ENCODE peak calls at places on chromosome 11, in seven cellular contexts. H is H1, X is GM12892, R is K562, Y is SK-N-SH, N is HepG2, L is GM12878. P is an unnamed sample.

GRCh38 chr11:10550988-10551657 is 10.1 kb upstream of the RNF141 start:
- DNase-seq in Y (no peak), H (no peak), X (no peak), R (no peak), N (peak; percentile 10), L (no peak), P (no peak)

GRCh38 chr11:70265341-70265740 is 5.1 kb upstream of the PPFIA1 start:
- DNase-seq in N (no peak), L (no peak), H (no peak), X (peak; percentile 56), Y (no peak), R (no peak), P (peak; percentile 64)

GRCh38 chr11:133913761-133914160 is 43.0 kb downstream of the IGSF9B start:
- DNase-seq in H (no peak), L (no peak), N (no peak), X (no peak), R (no peak), Y (no peak), P (no peak)

GRCh38 chr11:96333076-96333744 is 9.8 kb downstream of the MAML2 start:
- DNase-seq in N (no peak), X (no peak), L (no peak), R (no peak), Y (no peak), H (no peak), P (no peak)

GRCh38 chr11:65727865-65728264 is 7.3 kb upstream of the RNASEH2C start:
- DNase-seq in H (no peak), N (no peak), X (no peak), R (no peak), L (no peak), Y (no peak), P (no peak)

GRCh38 chr11:528166-528814 is 7.1 kb downstream of the HRAS start:
- DNase-seq in N (no peak), X (no peak), Y (no peak), L (no peak), R (no peak), H (no peak), P (no peak)

GRCh38 chr11:20000393-20001134 is 159.7 kb downstream of the DBX1 start:
- DNase-seq in N (peak; percentile 88), Y (no peak), R (no peak), H (peak; percentile 72), X (no peak), L (no peak), P (no peak)

GRCh38 chr11:17719028-17719939 is at the start of gene MYOD1:
- DNase-seq in Y (peak; percentile 70), H (peak; percentile 68), X (no peak), N (no peak), L (no peak), R (no peak), P (no peak)

GRCh38 chr11:19868281-19868821 is 155.7 kb downstream of the NAV2 start:
- DNase-seq in H (no peak), R (no peak), X (no peak), N (no peak), Y (peak; percentile 31), L (no peak), P (no peak)

GRCh38 chr11:106322111-106322510 is 244.6 kb downstream of the AASDHPPT start:
- DNase-seq in H (no peak), X (no peak), Y (no peak), L (no peak), R (no peak), N (no peak), P (no peak)

GRCh38 chr11:64859542-64860414 is 15.3 kb upstream of the CDC42BPG start:
- DNase-seq in R (no peak), N (no peak), L (peak; percentile 97), Y (no peak), H (no peak), X (peak; percentile 84), P (peak; percentile 89)

GRCh38 chr11:110185599-110185998 is 92.4 kb downstream of the ZC3H12C start:
- DNase-seq in L (no peak), R (no peak), Y (no peak), N (no peak), X (no peak), H (no peak), P (no peak)

GRCh38 chr11:10376061-10376460 is 71.2 kb downstream of the ADM start:
- DNase-seq in L (no peak), Y (no peak), H (peak; percentile 16), X (no peak), N (no peak), R (no peak), P (no peak)

GRCh38 chr11:7512525-7513209 is 1.1 kb upstream of the PPFIBP2 start:
- DNase-seq in H (no peak), R (no peak), N (peak; percentile 13), L (no peak), X (peak; percentile 52), Y (no peak), P (peak; percentile 52)
- TF ChIP-seq TAF1 in H (no peak), R (no peak), N (no peak), L (peak; percentile 49), X (no peak), Y (no peak), P (no peak)

GRCh38 chr11:2737226-2737590 is 37.4 kb upstream of the KCNQ1OT1 start:
- DNase-seq in H (no peak), X (no peak), R (no peak), N (no peak), Y (no peak), L (no peak), P (no peak)

GRCh38 chr11:2739531-2740274 is 39.9 kb upstream of the KCNQ1OT1 start:
- DNase-seq in X (no peak), Y (no peak), R (peak; percentile 40), L (no peak), H (no peak), N (no peak), P (no peak)

GRCh38 chr11:2736577-2737225 is 36.9 kb upstream of the KCNQ1OT1 start:
- DNase-seq in R (no peak), X (no peak), L (no peak), Y (no peak), H (no peak), N (no peak), P (no peak)

GRCh38 chr11:2738551-2739431 is 39.0 kb upstream of the KCNQ1OT1 start:
- DNase-seq in H (no peak), Y (no peak), X (no peak), R (peak; percentile 68), N (no peak), L (no peak), P (no peak)

DNA sequence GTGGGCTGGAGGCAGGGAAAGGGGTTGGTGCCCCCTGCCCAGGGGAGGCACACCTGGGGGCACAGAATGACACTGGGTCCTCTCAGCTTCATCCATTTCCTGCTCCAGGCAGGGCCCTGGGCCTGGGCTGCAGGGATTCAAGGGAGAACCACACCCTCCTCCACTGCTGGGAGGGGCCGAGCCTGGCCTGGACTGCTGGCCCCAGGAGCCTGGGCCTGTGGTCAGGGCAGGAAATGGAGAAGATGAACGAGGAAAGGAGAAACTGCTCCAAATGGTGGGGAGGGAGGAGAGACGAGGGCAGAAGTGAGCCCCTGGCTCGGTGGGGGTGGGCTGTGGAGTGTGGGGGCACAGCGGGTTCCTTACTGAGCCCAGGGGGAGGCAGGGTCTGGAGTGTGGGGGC is 38.1 kb upstream of the KCNQ1OT1 start:
- DNase-seq in N (no peak), Y (no peak), H (no peak), R (peak; percentile 53), X (no peak), L (no peak), P (no peak)
- TF ChIP-seq TAF1 in N (no peak), Y (no peak), H (no peak), R (no peak), X (no peak), L (no peak), P (no peak)

DNA sequence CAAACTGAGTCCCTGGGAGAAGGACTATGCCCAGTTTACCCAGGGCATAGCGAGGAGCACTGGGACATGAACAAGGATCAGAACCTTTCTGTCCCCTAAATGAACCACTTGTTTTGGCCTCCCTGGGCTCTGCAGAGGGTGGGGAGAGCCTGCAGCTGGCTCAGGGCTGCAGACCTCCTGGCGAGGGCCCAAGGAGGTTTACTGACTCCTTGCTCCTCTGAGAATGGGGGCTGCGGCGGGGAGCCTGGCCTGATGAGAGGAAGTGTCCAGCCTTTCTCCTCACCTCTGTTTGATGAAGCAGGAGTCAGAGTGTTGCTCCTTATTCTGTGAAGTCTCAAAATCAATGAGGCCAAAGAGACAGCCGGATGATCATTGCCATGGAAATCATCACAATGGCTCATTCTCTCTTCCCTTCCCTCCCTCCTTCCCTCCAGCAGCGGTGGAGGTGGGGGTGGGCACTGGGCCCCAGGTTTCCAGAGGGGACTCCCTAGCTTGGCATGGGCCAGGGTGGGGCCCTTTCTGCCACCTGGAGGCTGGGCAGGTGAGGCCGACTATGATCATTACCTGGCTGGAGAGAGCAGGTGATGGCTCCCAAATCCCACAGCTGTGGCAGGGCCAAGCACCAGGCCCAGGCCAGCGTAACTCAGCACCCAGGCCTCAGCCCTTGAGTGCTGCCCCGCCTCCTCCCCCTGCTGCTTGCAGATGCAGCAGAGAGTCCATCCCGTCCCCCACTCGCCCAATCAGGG is 169.7 kb downstream of the CEP164 start:
- DNase-seq in L (no peak), Y (no peak), R (no peak), H (no peak), N (no peak), X (no peak), P (no peak)
- TF ChIP-seq TAF1 in L (no peak), Y (no peak), R (no peak), H (no peak), N (no peak), X (no peak), P (no peak)

DNA sequence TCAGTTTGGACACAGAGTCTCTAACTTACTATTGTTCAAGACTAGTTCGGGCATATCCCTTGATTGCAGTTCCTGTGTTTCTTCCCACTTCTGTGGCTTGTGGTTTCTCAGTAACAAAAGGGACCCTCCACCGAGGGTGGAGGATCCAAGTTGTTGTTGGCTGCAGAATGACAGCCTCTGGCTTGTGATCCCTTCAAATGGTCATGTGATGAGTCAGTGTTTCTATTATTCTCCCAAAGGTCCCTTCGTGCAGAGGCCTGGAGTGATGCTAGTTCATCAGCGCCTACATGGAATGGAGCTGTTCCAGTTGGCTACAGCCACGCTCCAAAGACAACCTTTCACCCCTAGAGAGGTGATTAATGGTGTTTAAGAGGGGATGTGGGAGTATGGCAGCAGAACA is 2.6 kb upstream of the VWCE start:
- DNase-seq in Y (no peak), N (peak; percentile 29), L (no peak), R (no peak), X (no peak), H (no peak), P (no peak)
- TF ChIP-seq TAF1 in Y (no peak), N (no peak), L (no peak), R (no peak), X (no peak), H (no peak), P (no peak)

GRCh38 chr11:131095501-131096185 is 179.4 kb upstream of the SNX19 start:
- DNase-seq in N (no peak), Y (no peak), H (no peak), X (no peak), L (no peak), R (no peak), P (no peak)
- TF ChIP-seq TAF1 in N (no peak), Y (no peak), H (no peak), X (no peak), L (no peak), R (no peak), P (no peak)

P was measured in GM12891.